ENCODE peak calls at places on chromosomes 11 and 22, in nine cellular contexts. X, A, F, H, Y, J, B, U and L are unnamed samples.

GRCh38 chr11:396948-397548 is 3.0 kb downstream of the PKP3 start:
- DNase-seq in X (peak), A (no peak), U (peak), F (peak), B (no peak), J (no peak), Y (peak), H (peak), L (peak)

GRCh38 chr22:32697331-32697995 is 104.0 kb upstream of the TIMP3 start:
- DNase-seq in X (no peak), A (no peak), Y (no peak), J (no peak), H (no peak), F (no peak), U (no peak), B (no peak), L (no peak)

GRCh38 chr11:69102732-69103615 is 52.8 kb upstream of the SMIM38 start:
- DNase-seq in X (no peak), A (no peak), B (no peak), J (no peak), F (no peak), U (no peak), H (no peak), Y (no peak), L (no peak)

GRCh38 chr11:33387996-33388395 is 130.8 kb downstream of the HIPK3 start:
- DNase-seq in U (no peak), A (no peak), X (no peak), H (no peak), B (no peak), J (no peak), Y (no peak), F (no peak), L (no peak)

GRCh38 chr11:102446606-102447005 is 6.0 kb downstream of the TMEM123 start:
- DNase-seq in X (peak), H (no peak), Y (no peak), J (no peak), A (no peak), F (peak), B (no peak), U (peak), L (no peak)

GRCh38 chr11:60084866-60085265 is 3.6 kb upstream of the MS4A2 start:
- DNase-seq in F (no peak), B (no peak), X (no peak), A (no peak), U (no peak), J (no peak), Y (no peak), H (no peak), L (no peak)

GRCh38 chr11:10770626-10771254 is 19.7 kb downstream of the CTR9 start:
- DNase-seq in F (peak), A (peak), Y (no peak), H (peak), J (peak), X (no peak), U (peak), B (no peak), L (peak)

GRCh38 chr11:130549393-130549999 is 101.1 kb downstream of the ADAMTS15 start:
- DNase-seq in F (no peak), U (no peak), A (no peak), Y (no peak), B (no peak), X (no peak), J (no peak), H (no peak), L (no peak)

GRCh38 chr11:58625086-58625485 is 2.6 kb downstream of the CNTF start:
- DNase-seq in H (no peak), X (no peak), U (no peak), J (no peak), A (no peak), B (no peak), F (no peak), Y (no peak), L (no peak)

GRCh38 chr11:57491371-57492061 is 24.0 kb downstream of the SLC43A1 start:
- DNase-seq in B (peak), F (no peak), X (no peak), A (peak), H (peak), Y (peak), J (no peak), U (peak), L (no peak)

GRCh38 chr11:14422052-14422813 is 63.2 kb upstream of the RRAS2 start:
- DNase-seq in U (peak), B (no peak), Y (no peak), A (no peak), X (peak), F (peak), H (peak), J (peak), L (peak)

GRCh38 chr11:32427616-32427934 is 7.8 kb downstream of the WT1 start:
- DNase-seq in F (no peak), A (no peak), X (no peak), H (no peak), B (no peak), Y (no peak), J (no peak), U (no peak), L (no peak)

GRCh38 chr11:96154802-96155520 is 188.0 kb downstream of the MAML2 start:
- DNase-seq in U (peak), Y (no peak), A (no peak), H (no peak), J (no peak), F (peak), B (no peak), X (no peak), L (no peak)

GRCh38 chr11:46450846-46451470 is 59.4 kb upstream of the CHRM4 start:
- DNase-seq in H (no peak), B (no peak), Y (no peak), A (no peak), J (no peak), X (no peak), F (peak), U (no peak), L (no peak)

GRCh38 chr11:68413591-68413999 is 47.0 kb upstream of the PPP6R3 start:
- DNase-seq in A (no peak), X (no peak), F (no peak), H (no peak), J (no peak), B (no peak), Y (no peak), U (no peak), L (no peak)

GRCh38 chr11:6259638-6260019 is at the start of gene CCKBR:
- DNase-seq in A (peak), B (peak), U (no peak), X (no peak), J (peak), Y (peak), F (no peak), H (no peak), L (peak)

GRCh38 chr11:64264371-64264852 is 13.1 kb downstream of the PLCB3 start:
- DNase-seq in H (no peak), U (no peak), X (no peak), F (no peak), J (no peak), B (no peak), Y (no peak), A (no peak), L (peak)